ENCODE peak calls at places on chromosomes 16 and 17, in nine cellular contexts. A is lower lobe of right lung; V is body of pancreas; W is upper lobe of right lung; I is CD8-positive, alpha-beta memory T cell; L is mucosa of descending colon; X is testis; H is uterus; G is heart left ventricle. B is an unnamed sample. For H3K9me3 and H3K4me1, the result is how much of the 10 kb centered on the place peaks cover.

GRCh38 chr16:68664297-68664696 is 19.2 kb downstream of the CDH3 start:
- DNase-seq in A (no peak), V (no peak), G (no peak), X (no peak), I (no peak), H (no peak), L (no peak), W (no peak), B (no peak)

GRCh38 chr16:68644715-68645493 is at the start of gene CDH3:
- DNase-seq in L (peak), V (peak), A (peak), H (peak), G (no peak), W (peak), I (peak), X (peak), B (no peak)

GRCh38 chr16:8516471-8516870 is 73.8 kb downstream of the TMEM114 start:
- DNase-seq in G (no peak), X (no peak), I (no peak), L (no peak), A (no peak), H (no peak), V (no peak), W (no peak), B (no peak)

GRCh38 chr16:4261557-4262172 is 11.2 kb downstream of the TFAP4 start:
- DNase-seq in H (peak), L (peak), G (no peak), A (no peak), W (no peak), X (peak), V (peak), I (peak), B (no peak)

GRCh38 chr16:22926105-22926751 is 112.3 kb downstream of the HS3ST2 start:
- DNase-seq in V (no peak), A (no peak), I (no peak), W (no peak), X (no peak), H (no peak), G (no peak), L (no peak), B (no peak)

GRCh38 chr16:19005561-19006445 is 22.1 kb downstream of the TMC7 start:
- DNase-seq in L (peak), H (no peak), X (no peak), V (peak), A (no peak), I (no peak), W (no peak), G (peak), B (no peak)

GRCh38 chr17:36937001-36937960 is at the start of gene LHX1:
- DNase-seq in W (no peak), A (no peak), V (no peak), X (no peak), H (no peak), I (no peak), G (no peak), L (peak), B (peak)

GRCh38 chr17:64128787-64129514 is 993 bp downstream of the ERN1 start:
- DNase-seq in V (peak), L (peak), X (peak), G (peak), I (no peak), H (no peak), W (no peak), A (peak), B (no peak)

GRCh38 chr17:74163271-74163821 is 40.1 kb upstream of the RPL38 start:
- DNase-seq in I (no peak), A (no peak), V (no peak), L (no peak), H (no peak), X (no peak), G (no peak), W (peak), B (peak)

GRCh38 chr16:65480276-65480675 is 358.4 kb upstream of the CDH11 start:
- DNase-seq in A (no peak), H (no peak), V (no peak), L (no peak), X (no peak), G (no peak), W (no peak), I (no peak), B (no peak)

GRCh38 chr16:29927523-29927905 is 1.5 kb upstream of the KCTD13 start:
- DNase-seq in I (no peak), A (no peak), G (no peak), H (no peak), W (no peak), X (no peak), L (no peak), V (no peak), B (no peak)

GRCh38 chr17:61129876-61130275 is 269.8 kb upstream of the TBX2 start:
- DNase-seq in L (no peak), G (no peak), H (no peak), W (no peak), V (no peak), I (no peak), A (no peak), X (no peak), B (no peak)

GRCh38 chr17:83109793-83110645 is 30.6 kb downstream of the METRNL start:
- DNase-seq in L (peak), W (peak), I (no peak), V (peak), X (peak), A (peak), H (peak), G (peak), B (peak)

GRCh38 chr16:79599256-79599836 is 1.2 kb downstream of the MAF start:
- DNase-seq in A (no peak), H (peak), X (no peak), V (peak), I (no peak), W (peak), G (peak), L (peak), B (peak)

GRCh38 chr17:64662774-64663367 is 764 bp upstream of the SMURF2 start:
- DNase-seq in L (no peak), H (no peak), I (no peak), W (no peak), G (no peak), X (no peak), V (no peak), A (no peak), B (no peak)

GRCh38 chr17:5123343-5124124 is 7.7 kb downstream of the USP6 start:
- DNase-seq in H (peak), I (no peak), L (peak), G (no peak), X (peak), W (peak), A (peak), V (no peak), B (peak)

GRCh38 chr16:81866820-81867440 is 87.8 kb downstream of the PLCG2 start:
- DNase-seq in A (peak), X (peak), V (peak), H (no peak), G (peak), W (peak), I (no peak), L (peak), B (peak)

GRCh38 chr17:71023631-71024030 is 854.3 kb downstream of the KCNJ2 start:
- DNase-seq in W (no peak), A (no peak), V (no peak), L (no peak), H (no peak), X (no peak), G (no peak), I (no peak), B (no peak)

GRCh38 chr17:69335018-69335417 is 8.1 kb upstream of the ABCA5 start:
- DNase-seq in W (no peak), I (no peak), G (no peak), V (no peak), A (no peak), L (no peak), X (no peak), H (no peak), B (no peak)

GRCh38 chr16:29029168-29029994 is 44.5 kb downstream of the LAT start:
- DNase-seq in V (no peak), I (peak), H (peak), W (peak), A (no peak), L (no peak), X (no peak), G (no peak), B (peak)

GRCh38 chr16:29821663-29822115 is 1.4 kb downstream of the MVP start:
- DNase-seq in W (no peak), X (no peak), G (no peak), V (no peak), L (peak), I (no peak), H (peak), A (peak), B (no peak)

GRCh38 chr16:424033-424622 is 1.3 kb upstream of the RAB11FIP3 start:
- DNase-seq in H (peak), L (no peak), V (peak), A (no peak), W (no peak), G (peak), X (peak), I (no peak), B (peak)

GRCh38 chr16:24852281-24852721 is 6.5 kb downstream of the SLC5A11 start:
- DNase-seq in A (no peak), I (no peak), V (no peak), G (no peak), X (no peak), L (no peak), H (no peak), W (no peak), B (no peak)

GRCh38 chr17:41009301-41009760 is 403 bp upstream of the KRTAP3-1 start:
- DNase-seq in X (no peak), L (no peak), V (no peak), G (no peak), I (no peak), H (no peak), W (no peak), A (no peak), B (no peak)

GRCh38 chr17:78341559-78342437 is 18.1 kb downstream of the SOCS3 start:
- DNase-seq in I (no peak), W (peak), X (peak), A (peak), G (peak), H (peak), L (peak), V (peak), B (peak)

GRCh38 chr17:75685508-75685907 is 18.4 kb downstream of the SAP30BP start:
- DNase-seq in W (no peak), V (no peak), X (no peak), G (no peak), I (no peak), H (no peak), L (peak), A (no peak), B (no peak)

GRCh38 chr17:79154951-79155557 is 80.4 kb downstream of the ENGASE start:
- DNase-seq in G (no peak), W (peak), L (no peak), A (no peak), X (no peak), H (no peak), I (no peak), V (no peak), B (no peak)

GRCh38 chr17:78789663-78790181 is 7.6 kb upstream of the CYTH1 start:
- DNase-seq in V (peak), G (peak), A (peak), W (peak), L (peak), H (no peak), I (peak), X (peak), B (peak)

GRCh38 chr17:8162997-8163977 is 539 bp upstream of the VAMP2 start:
- DNase-seq in X (peak), L (peak), V (peak), G (no peak), A (peak), H (no peak), I (no peak), W (peak), B (no peak)

GRCh38 chr17:46108550-46109110 is 84.6 kb downstream of the KANSL1 start:
- DNase-seq in X (no peak), W (no peak), L (no peak), V (no peak), G (no peak), H (no peak), A (no peak), I (no peak), B (no peak)

GRCh38 chr17:41802961-41803682 is 8.6 kb downstream of the P3H4 start:
- DNase-seq in L (no peak), X (no peak), W (no peak), H (no peak), V (no peak), G (no peak), A (no peak), I (no peak), B (no peak)

GRCh38 chr16:9489823-9490467 is 398.5 kb downstream of the HAPSTR1 start:
- DNase-seq in G (peak), W (no peak), I (no peak), X (peak), A (peak), L (no peak), V (peak), H (peak), B (no peak)

GRCh38 chr16:65318590-65319267 is 196.9 kb upstream of the CDH11 start:
- DNase-seq in G (no peak), L (no peak), A (no peak), I (no peak), H (no peak), V (no peak), X (no peak), W (no peak), B (no peak)

GRCh38 chr17:57559226-57559625 is 185.9 kb downstream of the CCDC182 start:
- DNase-seq in L (no peak), A (no peak), X (no peak), H (no peak), W (no peak), I (no peak), G (no peak), V (no peak), B (no peak)

GRCh38 chr16:2061023-2061422 is 13.2 kb downstream of the TSC2 start:
- DNase-seq in X (no peak), W (no peak), I (no peak), V (no peak), H (no peak), A (no peak), L (no peak), G (no peak), B (no peak)

GRCh38 chr17:80743181-80743771 is 198.6 kb downstream of the RPTOR start:
- DNase-seq in V (no peak), W (no peak), X (no peak), G (no peak), L (no peak), H (no peak), I (peak), A (no peak), B (no peak)

GRCh38 chr17:64599187-64599676 is 62.9 kb downstream of the SMURF2 start:
- DNase-seq in L (peak), X (no peak), G (no peak), I (peak), V (no peak), H (no peak), A (peak), W (no peak), B (no peak)

GRCh38 chr17:43891851-43892671 is 15.3 kb downstream of the MPP2 start:
- DNase-seq in L (no peak), V (peak), I (no peak), H (no peak), X (no peak), G (no peak), A (no peak), W (no peak), B (no peak)

GRCh38 chr17:41251261-41251660 is 1.8 kb downstream of the KRTAP9-4 start:
- DNase-seq in X (no peak), I (no peak), H (no peak), A (no peak), G (no peak), V (no peak), W (no peak), L (no peak), B (no peak)

GRCh38 chr17:82528484-82529265 is 9.1 kb downstream of the FOXK2 start:
- DNase-seq in L (peak), G (peak), V (peak), I (peak), W (no peak), A (peak), X (peak), H (peak), B (no peak)

GRCh38 chr16:86528061-86528929 is 18.0 kb downstream of the FOXF1 start:
- DNase-seq in G (no peak), W (peak), V (no peak), X (no peak), H (no peak), L (no peak), A (no peak), I (no peak), B (no peak)

GRCh38 chr16:86525696-86526095 is 15.4 kb downstream of the FOXF1 start:
- DNase-seq in W (peak), H (no peak), I (no peak), A (no peak), G (no peak), X (no peak), L (no peak), V (no peak), B (no peak)

GRCh38 chr16:86529160-86529559 is 18.8 kb downstream of the FOXF1 start:
- DNase-seq in W (peak), H (no peak), A (no peak), V (no peak), I (no peak), G (no peak), X (no peak), L (no peak), B (no peak)

GRCh38 chr16:86530251-86531192 is 20.2 kb downstream of the FOXF1 start:
- DNase-seq in W (peak), I (no peak), H (no peak), A (peak), G (no peak), X (no peak), L (no peak), V (no peak), B (no peak)

GRCh38 chr16:86527366-86527765 is 17.0 kb downstream of the FOXF1 start:
- DNase-seq in A (no peak), V (no peak), W (peak), H (no peak), I (no peak), G (no peak), X (no peak), L (no peak), B (no peak)
- H3K4me3 ChIP-seq in A (no peak), V (no peak), W (no peak), H (no peak), I (no peak), G (no peak), X (no peak), L (no peak), B (no peak)

DNA sequence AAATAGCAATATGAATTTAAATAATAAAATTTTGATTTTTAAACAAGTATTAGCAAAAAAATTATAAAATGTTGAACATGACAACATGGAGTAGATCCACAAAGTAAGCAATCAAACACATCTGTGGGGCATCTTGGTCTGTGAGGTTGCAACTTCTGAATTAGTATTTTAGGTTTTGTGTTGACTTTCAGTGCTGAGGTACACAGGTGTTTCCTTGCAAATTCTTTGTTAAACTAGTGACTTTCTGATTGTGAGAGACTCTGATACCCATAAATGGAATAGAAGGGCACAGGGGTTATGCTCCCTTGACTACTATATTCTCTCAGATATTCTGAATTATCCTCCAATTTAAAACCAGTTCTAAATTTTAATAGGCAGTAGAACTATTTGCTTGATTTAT is 841.7 kb downstream of the CDH8 start:
- DNase-seq in H (no peak), G (no peak), X (no peak), V (no peak), I (no peak), L (no peak), A (no peak), W (no peak), B (no peak)
- H3K9me3 ChIP-seq in H (under half), G (under half), X (under half), V (under half), I (under half), L (under half), A (under half), W (under half), B (under half)

DNA sequence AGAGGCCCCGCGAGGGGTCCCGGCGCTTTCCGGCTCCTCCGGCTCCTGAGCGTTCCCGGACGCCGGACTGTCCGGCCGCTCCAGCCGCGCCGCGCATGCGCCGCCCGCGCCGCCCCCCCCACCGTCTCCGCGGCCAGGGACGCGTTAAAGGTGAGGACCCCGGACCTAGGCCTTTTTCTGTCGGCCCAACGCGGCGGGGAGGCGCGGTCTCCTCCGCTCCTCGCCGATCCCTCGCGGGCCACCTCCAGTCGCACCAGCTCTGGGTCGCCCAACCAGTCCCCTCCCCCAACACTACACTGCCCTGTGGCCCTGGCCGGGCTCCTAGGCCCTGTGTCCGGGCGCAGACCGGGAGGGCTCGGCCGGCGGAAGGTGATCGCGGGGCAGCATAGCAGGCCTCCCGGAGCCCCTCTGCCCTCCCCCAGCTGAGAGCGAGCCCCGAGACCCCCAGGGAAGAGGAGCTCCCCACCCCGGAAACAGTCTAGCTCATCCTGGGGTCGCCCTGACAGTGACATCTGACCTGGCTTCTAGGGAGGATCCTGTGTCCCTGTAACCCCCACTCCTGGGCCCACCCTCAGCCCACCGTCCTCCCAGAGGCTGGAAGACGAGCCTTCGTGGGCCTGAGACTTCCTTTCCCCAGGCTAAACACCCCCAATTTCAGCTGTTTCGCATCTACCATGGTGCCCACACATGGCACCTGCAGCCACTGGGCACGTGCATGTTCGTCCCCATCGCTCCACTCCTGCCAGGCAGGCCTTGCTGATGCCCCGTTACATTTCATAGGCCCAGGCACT is 14.7 kb upstream of the BCAR1 start:
- DNase-seq in A (peak), G (peak), V (peak), L (peak), X (peak), I (no peak), H (peak), W (peak), B (peak)
- H3K4me1 ChIP-seq in A (under half), G (under half), V (half or more), L (half or more), X (under half), I (under half), H (under half), W (under half), B (under half)

GRCh38 chr17:29572691-29573557 is 4.4 kb downstream of the TP53I13 start:
- DNase-seq in G (peak), H (peak), L (peak), X (peak), W (peak), I (peak), A (peak), V (peak), B (peak)
- H3K4me3 ChIP-seq in G (peak), H (peak), L (no peak), X (peak), W (peak), I (no peak), A (peak), V (no peak), B (peak)

DNA sequence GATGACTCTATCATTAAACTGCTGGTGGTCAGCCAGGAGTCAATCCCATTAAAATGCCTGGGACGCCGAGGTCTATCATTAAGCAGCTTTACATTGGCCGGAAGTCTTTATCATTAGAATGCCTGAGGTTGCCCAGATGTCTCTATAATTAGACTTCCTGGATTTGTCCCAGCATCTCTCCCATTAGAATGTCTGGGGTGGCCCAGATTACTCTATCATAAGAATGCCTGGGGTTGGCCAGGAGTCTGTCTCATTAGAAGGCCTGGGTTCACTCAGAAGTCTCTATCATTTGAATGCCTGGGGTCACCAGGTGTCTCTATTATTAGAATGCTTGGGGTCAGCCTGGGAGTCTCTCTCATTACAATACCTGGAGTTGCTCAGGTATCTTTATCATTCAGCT is 2227.2 kb downstream of the TP53TG3F start:
- DNase-seq in G (no peak), W (no peak), V (no peak), I (no peak), L (no peak), A (no peak), X (no peak), H (no peak), B (no peak)
- H3K9me3 ChIP-seq in G (under half), W (under half), V (under half), I (under half), L (half or more), A (under half), X (under half), H (under half), B (under half)

DNA sequence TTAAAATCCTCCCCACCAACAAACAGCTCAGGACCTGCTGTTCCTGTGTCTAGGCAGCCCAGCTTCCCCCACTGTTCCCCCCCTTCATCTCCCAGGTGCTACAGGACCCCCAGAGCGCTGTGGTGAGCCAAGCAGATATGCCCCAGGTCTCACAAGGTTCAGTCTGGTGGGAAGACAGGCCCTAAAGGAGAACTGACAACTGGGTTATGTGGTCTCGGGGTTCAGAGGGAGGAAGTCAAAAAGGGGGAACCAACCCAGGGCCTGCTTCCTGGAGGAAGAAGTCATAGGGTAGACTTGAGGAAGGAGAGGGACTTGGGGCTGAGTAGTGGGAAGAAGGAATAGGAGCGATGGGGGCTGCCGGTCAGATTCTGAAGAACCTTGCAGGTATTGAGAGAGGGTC is 2.6 kb downstream of the RIPOR1 start:
- DNase-seq in I (no peak), W (no peak), H (no peak), X (no peak), L (no peak), A (no peak), V (no peak), G (no peak), B (no peak)
- H3K4me1 ChIP-seq in I (under half), W (under half), H (under half), X (under half), L (under half), A (half or more), V (half or more), G (under half), B (under half)

B was measured in ascending aorta.